ENCODE peak calls at places on chromosomes 13 and 19, in eight cellular contexts. M is activated T-helper 1 cell treated with Interleukin-2 at 50 U/mL for 16 hours; L is H1; H is progenitor cell of endocrine pancreas; N is NCI-H82; P is ACHN; U is effector memory CD8-positive, alpha-beta T cell; D is amniotic stem cell. R is an unnamed sample.

GRCh38 chr13:32499538-32500210 is 38.9 kb downstream of the N4BP2L2 start:
- DNase-seq in L (no peak), H (no peak), M (no peak), U (no peak), D (no peak), N (no peak), P (no peak), R (no peak)

GRCh38 chr13:57314897-57315520 is 148.0 kb downstream of the PRR20E start:
- DNase-seq in M (no peak), L (no peak), U (no peak), H (no peak), D (no peak), N (peak), P (peak), R (no peak)

GRCh38 chr19:37304190-37304883 is 66.6 kb upstream of the ZNF527 start:
- DNase-seq in H (peak), U (no peak), L (no peak), D (no peak), N (no peak), M (no peak), P (no peak), R (no peak)

GRCh38 chr13:40809471-40809870 is 20.1 kb downstream of the SLC25A15 start:
- DNase-seq in U (no peak), H (no peak), N (no peak), D (no peak), P (no peak), L (no peak), M (no peak), R (no peak)

GRCh38 chr19:3818479-3818878 is 32.3 kb upstream of the MATK start:
- DNase-seq in D (no peak), M (no peak), U (no peak), P (peak), H (no peak), N (no peak), L (no peak), R (no peak)

GRCh38 chr13:45512148-45512498 is 47.4 kb downstream of the COG3 start:
- DNase-seq in H (no peak), P (no peak), M (no peak), U (no peak), L (no peak), D (no peak), N (no peak), R (no peak)

GRCh38 chr13:38875186-38875875 is 115.3 kb downstream of the STOML3 start:
- DNase-seq in U (no peak), H (no peak), M (no peak), D (no peak), N (no peak), P (no peak), L (no peak), R (no peak)

GRCh38 chr19:38718747-38719543 is 25.3 kb downstream of the CAPN12 start:
- DNase-seq in U (no peak), P (no peak), M (no peak), N (peak), D (no peak), H (no peak), L (no peak), R (no peak)

GRCh38 chr13:113882266-113882627 is 18.4 kb upstream of the GAS6 start:
- DNase-seq in H (no peak), P (no peak), D (no peak), U (no peak), M (no peak), N (no peak), L (no peak), R (no peak)

GRCh38 chr19:55310498-55310897 is 14.6 kb downstream of the TMEM150B start:
- DNase-seq in H (no peak), M (no peak), U (no peak), N (no peak), P (no peak), L (no peak), D (no peak), R (no peak)

GRCh38 chr19:44258139-44258538 is 1.5 kb upstream of the ZNF233 start:
- DNase-seq in L (no peak), U (no peak), D (no peak), H (no peak), N (no peak), P (no peak), M (no peak), R (no peak)

GRCh38 chr19:6376512-6377193 is 920 bp upstream of the PSPN start:
- DNase-seq in M (no peak), P (no peak), N (no peak), D (no peak), U (no peak), L (no peak), H (no peak), R (no peak)

GRCh38 chr19:7822910-7823515 is 7.0 kb upstream of the EVI5L start:
- DNase-seq in L (no peak), D (no peak), U (no peak), N (no peak), P (no peak), M (no peak), H (no peak), R (no peak)

GRCh38 chr13:44660050-44660449 is 83.9 kb upstream of the TSC22D1 start:
- DNase-seq in P (no peak), N (no peak), L (no peak), H (no peak), M (no peak), D (no peak), U (no peak), R (no peak)

GRCh38 chr13:49975826-49976225 is 21.0 kb upstream of the TRIM13 start:
- DNase-seq in U (no peak), H (no peak), M (no peak), D (no peak), N (no peak), L (no peak), P (no peak), R (no peak)

GRCh38 chr19:54248016-54248601 is 5.5 kb upstream of the LILRA6 start:
- DNase-seq in N (no peak), D (no peak), L (no peak), P (no peak), M (no peak), U (no peak), H (no peak), R (no peak)

GRCh38 chr19:18110833-18111232 is 13.3 kb downstream of the MAST3 start:
- DNase-seq in P (no peak), H (no peak), M (no peak), L (no peak), N (peak), U (no peak), D (no peak), R (no peak)

GRCh38 chr13:31424130-31424729 is 224.5 kb downstream of the B3GLCT start:
- DNase-seq in D (peak), L (peak), H (peak), U (peak), N (peak), M (peak), P (peak), R (peak)

GRCh38 chr19:45025264-45025663 is 13.6 kb upstream of the CLASRP start:
- DNase-seq in U (no peak), L (no peak), P (no peak), H (no peak), N (no peak), D (no peak), M (no peak), R (no peak)

GRCh38 chr13:46134961-46135522 is 30.2 kb upstream of the CPB2 start:
- DNase-seq in U (no peak), P (no peak), N (no peak), H (no peak), M (no peak), L (no peak), D (no peak), R (no peak)

GRCh38 chr13:98577823-98578285 is 947 bp upstream of the STK24 start:
- DNase-seq in M (no peak), D (no peak), H (no peak), N (peak), U (no peak), L (no peak), P (no peak), R (no peak)

GRCh38 chr13:56903710-56904109 is 237.0 kb upstream of the PRR20A start:
- DNase-seq in H (no peak), U (no peak), N (no peak), D (no peak), P (no peak), M (no peak), L (no peak), R (no peak)

GRCh38 chr19:35347171-35347929 is at the start of gene FFAR1:
- DNase-seq in L (no peak), N (no peak), D (no peak), H (no peak), U (peak), M (no peak), P (no peak), R (no peak)

GRCh38 chr13:67238277-67238859 is 8.2 kb upstream of the PCDH9 start:
- DNase-seq in M (no peak), H (no peak), U (no peak), N (peak), L (no peak), P (peak), D (no peak), R (no peak)

GRCh38 chr19:9818734-9819589 is at the start of gene FBXL12:
- DNase-seq in L (peak), P (peak), M (peak), D (peak), U (peak), H (peak), N (peak), R (peak)

GRCh38 chr19:33613601-33614000 is 8.2 kb upstream of the CHST8 start:
- DNase-seq in P (no peak), U (no peak), M (no peak), H (no peak), D (no peak), N (peak), L (no peak), R (no peak)

GRCh38 chr19:1255186-1256161 is 7.1 kb downstream of the MIDN start:
- DNase-seq in N (no peak), L (no peak), U (no peak), D (no peak), H (no peak), P (no peak), M (no peak), R (no peak)

GRCh38 chr19:42512130-42512636 is 16.1 kb downstream of the CEACAM1 start:
- DNase-seq in H (no peak), N (no peak), L (no peak), M (no peak), P (no peak), U (no peak), D (no peak), R (no peak)

GRCh38 chr19:52742516-52742915 is 7.7 kb upstream of the ZNF611 start:
- DNase-seq in M (no peak), D (no peak), N (no peak), P (no peak), L (no peak), H (no peak), U (no peak), R (no peak)

GRCh38 chr13:114099918-114100445 is 32.4 kb downstream of the RASA3 start:
- DNase-seq in H (no peak), D (no peak), U (no peak), L (no peak), N (peak), M (no peak), P (no peak), R (no peak)

GRCh38 chr13:32427852-32428580 is at the start of gene N4BP2L1:
- DNase-seq in L (no peak), N (peak), H (peak), D (no peak), P (peak), U (peak), M (peak), R (no peak)

GRCh38 chr13:30077338-30077737 is 226.9 kb upstream of the UBL3 start:
- DNase-seq in N (no peak), P (no peak), L (no peak), M (no peak), H (no peak), U (no peak), D (no peak), R (no peak)

R was measured in AG04449.